ENCODE peak calls at places on chromosomes 16 and 17, in five cellular contexts. L is GM20000; K is activated CD4-positive, alpha-beta T cell treated with anti-CD3 and anti-CD28 coated beads for 48 hours; T is NCI-H774; A is stimulated activated CD8-positive, alpha-beta memory T cell treated with anti-CD3 and anti-CD28 coated beads, Interleukin-2, amount 100 ng/mL, for 1 hour. X is an unnamed sample.
A peak's percentile ranks its signal among the peaks of the same experiment; 100 is the strongest.

GRCh38 chr16:84568066-84568465 is 49.8 kb downstream of the COTL1 start:
- DNase-seq in T (no peak), K (no peak), L (no peak), A (no peak), X (no peak)

GRCh38 chr17:11140501-11140900 is 100.5 kb upstream of the SHISA6 start:
- DNase-seq in K (no peak), L (no peak), T (no peak), A (no peak), X (no peak)

GRCh38 chr16:84194470-84195200 is 3.7 kb downstream of the ADAD2 start:
- DNase-seq in T (no peak), A (no peak), K (peak; percentile 58), L (no peak), X (no peak)

GRCh38 chr16:4979164-4979563 is 21.0 kb downstream of the SEC14L5 start:
- DNase-seq in L (no peak), T (no peak), K (no peak), A (no peak), X (no peak)

GRCh38 chr16:508884-509736 is 18.4 kb upstream of the CAPN15 start:
- DNase-seq in A (no peak), T (no peak), L (no peak), K (no peak), X (no peak)

GRCh38 chr16:22685162-22685830 is 128.7 kb upstream of the HS3ST2 start:
- DNase-seq in A (no peak), L (no peak), T (no peak), K (no peak), X (peak; percentile 19)

GRCh38 chr16:52498640-52499039 is 48.3 kb downstream of the TOX3 start:
- DNase-seq in K (no peak), A (no peak), L (no peak), T (peak; percentile 59), X (no peak)

GRCh38 chr16:12589676-12590075 is 214.0 kb downstream of the CPPED1 start:
- DNase-seq in K (no peak), T (no peak), L (no peak), A (no peak), X (no peak)

GRCh38 chr17:40542562-40543411 is 22.5 kb downstream of the CCR7 start:
- DNase-seq in A (no peak), T (no peak), K (peak; percentile 69), L (peak; percentile 55), X (peak; percentile 74)

GRCh38 chr16:60206511-60206910 is 1472.4 kb upstream of the GOT2 start:
- DNase-seq in T (no peak), A (no peak), L (no peak), K (no peak), X (no peak)

X was measured in Daoy.